ENCODE peak calls at places on chromosomes 6 and 20, in eight cellular contexts. H is H1, R is heart left ventricle, P is breast epithelium, N is erythroblast, O is H54, C is IMR-90, I is transverse colon. D is an unnamed sample.

GRCh38 chr20:20658123-20658522 is 54.3 kb downstream of the RALGAPA2 start:
- DNase-seq in R (no peak), C (no peak), P (no peak), I (no peak), O (no peak), H (no peak), N (no peak), D (no peak)

GRCh38 chr6:151649835-151650234 is 156.0 kb downstream of the CCDC170 start:
- DNase-seq in N (no peak), C (no peak), R (no peak), H (no peak), P (no peak), O (no peak), I (no peak), D (no peak)

GRCh38 chr6:92559611-92560010 is 859.7 kb downstream of the EPHA7 start:
- DNase-seq in P (no peak), I (no peak), R (no peak), H (no peak), N (no peak), O (no peak), C (no peak), D (no peak)

GRCh38 chr6:75205776-75206334 is at the start of gene COL12A1:
- DNase-seq in O (peak; percentile 64), P (peak; percentile 90), R (peak; percentile 91), H (no peak), C (peak; percentile 100), N (peak; percentile 5), I (peak; percentile 83), D (peak; percentile 77)

GRCh38 chr6:3139090-3139903 is 18.0 kb downstream of the TUBB2A start:
- DNase-seq in C (peak; percentile 91), O (no peak), N (no peak), P (peak; percentile 69), H (no peak), R (peak; percentile 62), I (peak; percentile 79), D (peak; percentile 69)

GRCh38 chr6:119966484-119966883 is 616.9 kb upstream of the MAN1A1 start:
- DNase-seq in R (no peak), O (no peak), P (no peak), H (peak; percentile 44), C (no peak), I (no peak), N (peak; percentile 51), D (no peak)

GRCh38 chr20:51687071-51687470 is 81.1 kb downstream of the ATP9A start:
- DNase-seq in I (no peak), C (peak; percentile 50), O (peak; percentile 86), P (no peak), N (peak; percentile 40), R (no peak), H (no peak), D (no peak)

GRCh38 chr20:36550797-36551299 is 9.5 kb downstream of the MYL9 start:
- DNase-seq in R (no peak), C (peak; percentile 17), N (no peak), P (no peak), I (no peak), H (no peak), O (no peak), D (no peak)

DNA sequence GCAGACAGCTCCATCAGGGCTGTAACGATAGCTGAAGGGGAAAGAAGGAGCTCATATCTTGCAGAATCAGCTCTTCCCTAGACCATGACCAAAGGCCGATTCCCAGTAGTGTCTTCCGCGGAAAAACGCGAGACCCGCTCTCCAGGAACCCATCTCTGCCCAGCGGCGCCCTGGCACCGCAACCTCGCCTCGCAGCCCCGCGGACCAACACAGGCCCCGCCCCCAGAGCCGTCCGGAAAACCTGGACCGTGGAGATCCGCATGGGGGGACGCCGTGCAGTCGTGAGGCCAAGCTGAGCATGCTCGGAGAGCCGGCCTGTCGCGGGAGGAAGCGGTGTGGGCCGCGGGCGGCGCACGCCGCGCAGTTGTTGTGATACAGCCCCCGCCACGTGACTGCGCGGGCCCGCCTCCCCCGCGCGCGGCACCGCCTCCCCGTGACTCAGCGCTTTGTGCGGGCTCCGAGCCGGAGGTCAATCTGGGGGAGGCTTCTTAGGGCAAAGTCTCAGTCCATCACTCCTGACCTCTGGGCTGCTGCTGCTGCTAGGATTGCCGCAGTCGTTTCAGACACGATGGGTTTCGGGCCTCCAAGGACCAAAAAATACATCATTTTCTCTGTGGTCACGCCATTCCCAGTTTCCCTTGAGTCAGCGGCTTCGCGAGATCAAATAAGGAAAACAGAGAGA is 3.1 kb upstream of the GCLC start:
- DNase-seq in C (peak; percentile 97), R (peak; percentile 99), N (peak; percentile 98), I (peak; percentile 98), H (peak; percentile 74), O (peak; percentile 98), P (peak; percentile 96), D (peak; percentile 98)
- TF ChIP-seq POLR2A in C (peak; percentile 53), R (no peak), N (peak; percentile 79), I (peak; percentile 40), H (peak; percentile 51), O (peak; percentile 65), P (peak; percentile 39), D (no peak)

GRCh38 chr6:53466257-53466656 is 78.6 kb downstream of the GCLC start:
- DNase-seq in N (no peak), O (no peak), H (no peak), P (peak; percentile 41), C (peak; percentile 23), R (no peak), I (no peak), D (no peak)

GRCh38 chr6:53464942-53465460 is 79.9 kb downstream of the GCLC start:
- DNase-seq in R (peak; percentile 68), N (no peak), H (no peak), P (peak; percentile 57), C (peak; percentile 10), I (peak; percentile 13), O (no peak), D (peak; percentile 63)

GRCh38 chr6:53465732-53466131 is 79.2 kb downstream of the GCLC start:
- DNase-seq in R (no peak), I (no peak), P (peak; percentile 85), C (peak; percentile 23), H (no peak), O (no peak), N (no peak), D (no peak)

GRCh38 chr6:53461682-53462081 is 83.2 kb downstream of the GCLC start:
- DNase-seq in N (no peak), I (peak; percentile 11), P (no peak), H (no peak), O (no peak), R (peak; percentile 35), C (no peak), D (no peak)

DNA sequence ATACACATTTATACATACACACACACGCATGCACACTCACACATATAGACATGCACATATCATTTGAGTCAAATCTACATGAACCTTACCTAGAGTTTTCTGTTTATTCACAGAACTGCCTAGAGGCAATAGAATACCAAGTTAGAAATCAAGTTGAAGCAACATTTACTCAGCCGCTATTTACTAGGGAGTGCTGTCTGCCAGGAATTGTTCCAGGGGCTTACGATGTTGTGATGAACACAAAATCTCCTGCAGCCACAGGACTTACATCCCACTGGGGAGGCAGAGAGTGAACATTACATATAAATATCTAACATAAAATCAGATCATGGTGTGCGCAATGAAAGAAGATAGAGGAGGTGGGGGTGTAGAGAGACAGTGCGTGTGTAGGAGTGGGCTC is 80.4 kb downstream of the GCLC start:
- DNase-seq in I (no peak), R (no peak), P (no peak), N (no peak), C (no peak), O (no peak), H (no peak), D (no peak)
- TF ChIP-seq POLR2A in I (no peak), R (no peak), P (no peak), N (no peak), C (no peak), O (no peak), H (no peak), D (no peak)

GRCh38 chr6:138691595-138692057 is 81.9 kb upstream of the CCDC28A start:
- DNase-seq in H (no peak), P (peak; percentile 29), C (peak; percentile 77), O (peak; percentile 11), N (no peak), R (no peak), I (no peak), D (peak; percentile 36)

GRCh38 chr6:138692058-138692977 is 81.3 kb upstream of the CCDC28A start:
- DNase-seq in N (peak; percentile 45), C (peak; percentile 50), R (peak; percentile 72), H (no peak), P (peak; percentile 41), O (peak; percentile 59), I (peak; percentile 76), D (peak; percentile 73)

GRCh38 chr6:138695193-138695592 is 78.4 kb upstream of the CCDC28A start:
- DNase-seq in I (no peak), H (no peak), O (no peak), P (no peak), N (no peak), C (no peak), R (no peak), D (no peak)

GRCh38 chr6:138690975-138691594 is 82.5 kb upstream of the CCDC28A start:
- DNase-seq in N (no peak), P (no peak), I (no peak), H (no peak), O (no peak), C (peak; percentile 6), R (no peak), D (no peak)

DNA sequence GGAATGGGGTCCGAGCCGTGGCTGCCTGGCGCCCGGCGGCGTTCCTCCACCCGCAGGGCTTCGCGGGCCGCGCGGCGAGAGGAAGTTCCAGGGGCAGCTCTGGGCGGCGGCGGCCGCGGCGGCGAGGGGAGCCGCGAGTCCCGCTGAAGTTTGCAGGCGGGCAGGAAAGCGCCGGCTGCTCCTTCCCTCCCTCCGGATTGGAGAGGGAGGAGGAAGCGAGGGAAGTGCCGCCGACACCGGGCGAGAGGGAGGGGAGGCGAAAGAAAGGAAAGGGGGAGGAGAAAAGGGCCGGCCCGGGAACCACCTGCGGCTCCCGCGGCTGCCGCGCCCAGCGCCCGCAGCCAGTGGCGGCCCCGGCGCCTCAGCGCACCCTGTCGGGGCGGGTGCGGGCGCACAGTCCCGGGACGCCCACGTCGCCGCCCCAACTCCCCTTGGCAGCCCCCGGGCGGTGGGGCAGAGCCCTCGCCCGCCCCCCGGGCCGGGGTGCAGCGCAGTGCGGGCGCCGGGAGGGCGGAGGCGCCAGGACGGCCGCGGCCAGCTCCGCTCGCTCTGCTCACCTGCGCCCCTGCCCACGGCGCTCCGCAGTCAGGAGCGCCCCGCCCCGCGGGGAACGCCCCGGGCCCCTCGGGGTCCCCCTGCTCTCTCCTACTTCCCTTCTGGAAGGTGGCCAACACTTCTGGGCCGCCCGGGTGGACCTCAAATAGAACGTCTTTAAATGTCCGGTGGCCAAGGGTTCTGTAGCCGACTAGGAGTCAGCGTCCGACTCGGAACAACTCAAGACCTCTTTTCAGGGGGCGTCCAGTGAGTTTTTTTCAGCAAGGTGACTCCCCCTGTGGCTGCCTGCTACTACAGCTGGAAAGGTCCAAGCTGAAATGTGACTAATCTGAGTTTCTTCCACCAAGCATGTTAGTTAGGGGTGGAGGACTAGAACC is 80.3 kb upstream of the CCDC28A start:
- DNase-seq in N (peak; percentile 37), O (peak; percentile 68), P (peak; percentile 48), C (peak; percentile 57), I (peak; percentile 84), R (peak; percentile 68), H (peak; percentile 62), D (peak; percentile 79)
- TF ChIP-seq POLR2A in N (no peak), O (peak; percentile 55), P (no peak), C (no peak), I (peak; percentile 71), R (no peak), H (peak; percentile 75), D (peak; percentile 66)

DNA sequence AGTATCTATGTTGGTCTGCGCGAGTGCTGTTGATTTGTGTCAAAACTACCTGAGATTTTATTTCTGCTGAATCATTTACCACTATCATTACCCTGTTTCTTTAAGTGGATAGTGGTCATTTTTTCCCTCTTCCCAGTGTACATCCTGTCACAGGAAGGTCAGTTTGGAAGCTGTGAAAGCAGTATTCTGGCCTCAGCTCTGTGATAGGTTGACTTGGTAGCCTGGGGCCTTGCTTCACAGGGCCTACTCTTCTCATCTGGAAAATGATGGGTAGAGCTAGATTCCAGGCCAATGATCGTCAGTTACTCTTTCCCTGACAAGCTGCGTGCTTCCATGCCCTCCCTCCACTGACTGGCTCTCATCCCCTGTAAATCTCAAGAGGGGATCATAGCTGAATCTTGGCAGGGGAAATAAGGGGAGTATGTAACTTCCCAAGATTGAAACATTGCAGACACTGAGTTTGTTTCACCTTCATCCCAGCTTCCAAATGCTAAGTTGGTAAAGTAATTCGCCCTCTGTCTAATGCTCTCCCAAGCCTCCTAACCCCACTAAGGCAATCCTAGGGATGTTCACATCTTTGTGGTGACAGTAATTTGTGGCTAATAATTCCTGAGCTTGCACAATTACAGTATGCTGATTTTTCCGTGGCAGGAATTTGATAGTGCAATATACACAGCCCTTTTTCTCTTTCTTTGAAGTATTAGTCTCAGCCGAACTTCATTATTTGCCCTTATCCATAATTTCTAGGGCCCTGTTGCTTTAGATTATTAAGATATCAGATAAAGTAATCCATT is 51.1 kb downstream of the VAPB start:
- DNase-seq in O (no peak), C (no peak), P (no peak), R (no peak), I (no peak), H (no peak), N (no peak), D (no peak)
- TF ChIP-seq POLR2A in O (no peak), C (no peak), P (no peak), R (no peak), I (no peak), H (no peak), N (no peak), D (no peak)

D was measured in thyroid gland.